ENCODE peak calls at places on chromosomes 3 and 15, in eight cellular contexts. Y is heart left ventricle, O is Caco-2, U is prostate gland, C is cardiac muscle cell, W is ovary, N is left lung, D is GM12865. G is an unnamed sample.
A peak's percentile ranks its signal among the peaks of the same experiment; 100 is the strongest.

GRCh38 chr15:65532738-65533051 is 2.4 kb downstream of the HACD3 start:
- DNase-seq in Y (no peak), O (no peak), U (no peak), C (no peak), W (no peak), N (no peak), D (peak; percentile 22), G (no peak)

GRCh38 chr15:76199106-76200082 is 111.9 kb downstream of the ETFA start:
- DNase-seq in Y (peak; percentile 85), O (no peak), U (no peak), C (no peak), W (no peak), N (peak; percentile 4), D (no peak), G (peak; percentile 76)

GRCh38 chr15:88887068-88887580 is 8.2 kb downstream of the HAPLN3 start:
- DNase-seq in Y (no peak), O (no peak), U (no peak), C (no peak), W (no peak), N (no peak), D (no peak), G (no peak)

GRCh38 chr15:21269121-21269520 is 171.2 kb downstream of the POTEB3 start:
- DNase-seq in Y (no peak), O (no peak), U (no peak), C (no peak), W (no peak), N (no peak), D (no peak), G (no peak)

GRCh38 chr3:195757371-195757770 is 36.6 kb downstream of the MUC20 start:
- DNase-seq in Y (no peak), O (no peak), U (no peak), C (no peak), W (no peak), N (no peak), D (no peak), G (no peak)

GRCh38 chr15:66748320-66748779 is 46.3 kb downstream of the SMAD6 start:
- DNase-seq in Y (no peak), O (no peak), U (no peak), C (no peak), W (no peak), N (peak; percentile 10), D (no peak), G (no peak)

GRCh38 chr3:24510030-24510648 is 15.5 kb upstream of the THRB start:
- DNase-seq in Y (no peak), O (no peak), U (no peak), C (no peak), W (no peak), N (no peak), D (no peak), G (no peak)

GRCh38 chr3:8266679-8267267 is 234.8 kb upstream of the LMCD1 start:
- DNase-seq in Y (no peak), O (no peak), U (no peak), C (no peak), W (no peak), N (no peak), D (no peak), G (no peak)

GRCh38 chr3:159740054-159740453 is 248.6 kb upstream of the IL12A start:
- DNase-seq in Y (no peak), O (no peak), U (no peak), C (no peak), W (no peak), N (no peak), D (no peak), G (no peak)

GRCh38 chr3:120306519-120307455 is 21.8 kb upstream of the GPR156 start:
- DNase-seq in Y (no peak), O (no peak), U (no peak), C (no peak), W (no peak), N (no peak), D (no peak), G (no peak)

GRCh38 chr15:31049682-31050606 is 51.6 kb downstream of the TRPM1 start:
- DNase-seq in Y (no peak), O (no peak), U (no peak), C (no peak), W (no peak), N (no peak), D (no peak), G (no peak)

GRCh38 chr15:101439285-101439919 is 50.1 kb downstream of the PCSK6 start:
- DNase-seq in Y (no peak), O (peak; percentile 77), U (no peak), C (no peak), W (no peak), N (no peak), D (no peak), G (no peak)

GRCh38 chr3:14889188-14889587 is 58.2 kb upstream of the NR2C2 start:
- DNase-seq in Y (no peak), O (no peak), U (no peak), C (no peak), W (no peak), N (no peak), D (no peak), G (no peak)

GRCh38 chr3:142723968-142724681 is at the start of gene TRPC1:
- DNase-seq in Y (peak; percentile 77), O (peak; percentile 81), U (peak; percentile 58), C (peak; percentile 88), W (peak; percentile 84), N (peak; percentile 77), D (peak; percentile 91), G (peak; percentile 77)

GRCh38 chr15:61447981-61448380 is 218.9 kb upstream of the RORA start:
- DNase-seq in Y (no peak), O (no peak), U (no peak), C (no peak), W (no peak), N (no peak), D (no peak), G (no peak)

GRCh38 chr3:115876860-115877646 is 253.7 kb downstream of the GAP43 start:
- DNase-seq in Y (no peak), O (no peak), U (peak; percentile 33), C (no peak), W (no peak), N (no peak), D (no peak), G (no peak)

GRCh38 chr3:25448750-25449684 is 21.0 kb downstream of the RARB start:
- DNase-seq in Y (peak; percentile 94), O (no peak), U (peak; percentile 75), C (peak; percentile 92), W (peak; percentile 86), N (peak; percentile 79), D (no peak), G (peak; percentile 91)

GRCh38 chr3:181998828-181999227 is 287.1 kb downstream of the SOX2 start:
- DNase-seq in Y (no peak), O (no peak), U (no peak), C (no peak), W (no peak), N (no peak), D (no peak), G (no peak)
- TF ChIP-seq CTCF in Y (no peak), O (no peak), U (no peak), C (no peak), W (no peak), N (no peak), D (no peak), G (no peak)

DNA sequence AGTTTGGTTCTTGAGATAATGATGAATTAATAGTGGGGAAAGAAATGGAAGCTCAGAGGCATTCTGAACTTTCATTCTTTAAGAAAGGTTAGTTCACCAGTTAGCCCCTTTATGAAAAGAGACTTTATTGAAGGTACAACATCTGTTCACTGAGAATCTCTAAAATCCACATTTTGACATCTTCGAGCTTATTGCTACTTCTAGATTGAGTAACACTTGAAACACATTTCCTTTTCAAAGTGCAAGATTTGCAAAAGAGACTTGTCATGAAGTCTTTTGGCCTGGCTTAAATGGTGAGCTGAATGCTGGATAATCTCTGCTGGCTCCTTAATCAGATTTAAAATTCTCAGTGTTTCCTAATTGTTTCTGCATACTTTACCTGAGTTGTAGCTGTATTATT is 42.3 kb downstream of the RAB8B start:
- DNase-seq in Y (no peak), O (no peak), U (no peak), C (no peak), W (no peak), N (no peak), D (no peak), G (no peak)
- H3K4me3 ChIP-seq in Y (no peak overlapping the region), O (no peak overlapping the region), U (no peak overlapping the region), C (no peak overlapping the region), W (no peak overlapping the region), N (no peak overlapping the region), D (no peak overlapping the region), G (no peak overlapping the region)

GRCh38 chr15:99574502-99574901 is 8.7 kb downstream of the MEF2A start:
- DNase-seq in Y (no peak), O (no peak), U (no peak), C (no peak), W (no peak), N (no peak), D (no peak), G (no peak)
- TF ChIP-seq CTCF in Y (no peak), O (no peak), U (no peak), C (no peak), W (no peak), N (no peak), D (no peak), G (no peak)

GRCh38 chr15:70762469-70763119 is 764 bp downstream of the UACA start:
- DNase-seq in Y (peak; percentile 72), O (peak; percentile 58), U (peak; percentile 34), C (peak; percentile 45), W (peak; percentile 54), N (no peak), D (no peak), G (peak; percentile 37)

GRCh38 chr15:70761931-70762468 is 1.4 kb downstream of the UACA start:
- DNase-seq in Y (no peak), O (no peak), U (no peak), C (no peak), W (no peak), N (no peak), D (no peak), G (no peak)

GRCh38 chr15:70763950-70764730 is 782 bp upstream of the UACA start:
- DNase-seq in Y (no peak), O (no peak), U (no peak), C (peak; percentile 39), W (no peak), N (no peak), D (no peak), G (no peak)

GRCh38 chr15:70761046-70761445 is 2.3 kb downstream of the UACA start:
- DNase-seq in Y (no peak), O (no peak), U (no peak), C (no peak), W (no peak), N (no peak), D (no peak), G (no peak)

DNA sequence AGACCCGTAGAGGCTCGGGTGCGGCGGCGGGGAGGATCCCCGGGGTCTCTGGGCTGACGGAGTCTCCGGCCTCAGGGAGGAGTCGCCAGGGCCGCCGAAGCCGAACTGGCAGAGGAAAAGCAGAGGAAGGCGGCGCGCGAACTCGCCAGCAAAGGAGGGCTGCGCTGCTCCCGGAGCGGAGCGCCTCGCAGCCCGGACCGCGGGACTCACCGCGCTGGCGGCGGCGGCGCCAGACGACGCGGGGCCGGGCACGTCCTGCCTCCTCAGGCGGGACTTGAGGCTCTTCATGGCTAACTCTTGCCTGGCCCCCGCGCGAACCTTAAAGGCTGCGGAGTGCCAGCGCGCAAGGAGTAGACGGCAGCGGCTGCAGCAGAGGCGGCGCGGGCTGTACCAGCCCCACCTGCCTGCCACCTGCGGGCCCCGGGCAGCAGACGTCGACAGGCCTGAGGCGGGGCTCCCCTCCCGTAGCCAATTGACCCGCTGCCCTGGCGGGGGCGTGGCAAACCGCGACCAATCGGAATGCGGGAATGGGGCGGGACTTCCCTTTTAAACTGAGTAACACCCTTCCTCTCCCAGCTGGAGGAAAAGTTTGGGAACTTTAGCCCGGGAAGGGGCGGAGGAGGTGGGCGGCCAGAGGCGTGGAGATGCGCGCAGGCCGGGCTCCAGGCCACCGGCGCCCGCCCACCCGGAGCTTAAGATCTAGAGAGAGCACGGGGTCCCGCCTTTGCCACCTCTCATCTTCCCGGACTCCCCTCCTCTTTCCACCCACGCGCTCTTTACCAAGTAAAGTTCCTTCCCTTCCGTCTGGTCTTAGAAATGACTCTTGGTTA is at the start of gene UACA:
- DNase-seq in Y (peak; percentile 97), O (peak; percentile 99), U (peak; percentile 97), C (peak; percentile 98), W (peak; percentile 97), N (peak; percentile 91), D (peak; percentile 88), G (peak; percentile 96)
- H3K4me3 ChIP-seq in Y (peak within 1 kb of the TSS; percentile 95), O (peak within 1 kb of the TSS; percentile 96), U (peak within 1 kb of the TSS; percentile 96), C (peak within 1 kb of the TSS; percentile 83), W (peak within 1 kb of the TSS; percentile 73), N (peak within 1 kb of the TSS; percentile 68), D (peak within 1 kb of the TSS; percentile 73), G (peak within 1 kb of the TSS; percentile 89)